ENCODE peak calls at places on chromosomes 7 and 10, in five cellular contexts. One of them, this sample, is unnamed.

GRCh38 chr10:13613519-13613918 is 26.8 kb downstream of the PRPF18 start:
- DNase-seq in activated CD4-positive, alpha-beta T cell treated with anti-CD3 and anti-CD28 coated beads, Interleukin-2, amount 50 U/mL, for 1 hour: no peak
- DNase-seq in skeletal muscle cell: no peak
- DNase-seq in progenitor cell of endocrine pancreas: no peak
- DNase-seq in GM04504: no peak
- DNase-seq in this sample: no peak

GRCh38 chr10:3424102-3424803 is 251.7 kb upstream of the PITRM1 start:
- DNase-seq in activated CD4-positive, alpha-beta T cell treated with anti-CD3 and anti-CD28 coated beads, Interleukin-2, amount 50 U/mL, for 1 hour: no peak
- DNase-seq in skeletal muscle cell: peak
- DNase-seq in progenitor cell of endocrine pancreas: no peak
- DNase-seq in GM04504: no peak
- DNase-seq in this sample: peak

GRCh38 chr10:4701016-4701415 is 125.0 kb upstream of the AKR1E2 start:
- DNase-seq in activated CD4-positive, alpha-beta T cell treated with anti-CD3 and anti-CD28 coated beads, Interleukin-2, amount 50 U/mL, for 1 hour: no peak
- DNase-seq in skeletal muscle cell: no peak
- DNase-seq in progenitor cell of endocrine pancreas: no peak
- DNase-seq in GM04504: no peak
- DNase-seq in this sample: no peak

GRCh38 chr10:102710604-102711003 is 3.6 kb downstream of the ARL3 start:
- DNase-seq in activated CD4-positive, alpha-beta T cell treated with anti-CD3 and anti-CD28 coated beads, Interleukin-2, amount 50 U/mL, for 1 hour: no peak
- DNase-seq in skeletal muscle cell: no peak
- DNase-seq in progenitor cell of endocrine pancreas: no peak
- DNase-seq in GM04504: peak
- DNase-seq in this sample: no peak

GRCh38 chr10:12510566-12510965 is 161.2 kb downstream of the CAMK1D start:
- DNase-seq in activated CD4-positive, alpha-beta T cell treated with anti-CD3 and anti-CD28 coated beads, Interleukin-2, amount 50 U/mL, for 1 hour: no peak
- DNase-seq in skeletal muscle cell: no peak
- DNase-seq in progenitor cell of endocrine pancreas: no peak
- DNase-seq in GM04504: no peak
- DNase-seq in this sample: no peak

GRCh38 chr10:47383254-47384147 is 592 bp downstream of the ZNF488 start:
- DNase-seq in activated CD4-positive, alpha-beta T cell treated with anti-CD3 and anti-CD28 coated beads, Interleukin-2, amount 50 U/mL, for 1 hour: no peak
- DNase-seq in skeletal muscle cell: no peak
- DNase-seq in progenitor cell of endocrine pancreas: peak
- DNase-seq in GM04504: no peak
- DNase-seq in this sample: no peak

GRCh38 chr7:26508917-26509316 is 217.3 kb downstream of the SNX10 start:
- DNase-seq in activated CD4-positive, alpha-beta T cell treated with anti-CD3 and anti-CD28 coated beads, Interleukin-2, amount 50 U/mL, for 1 hour: no peak
- DNase-seq in skeletal muscle cell: no peak
- DNase-seq in progenitor cell of endocrine pancreas: no peak
- DNase-seq in GM04504: no peak
- DNase-seq in this sample: no peak

GRCh38 chr10:124220971-124221355 is 127.6 kb upstream of the CHST15 start:
- DNase-seq in activated CD4-positive, alpha-beta T cell treated with anti-CD3 and anti-CD28 coated beads, Interleukin-2, amount 50 U/mL, for 1 hour: no peak
- DNase-seq in skeletal muscle cell: no peak
- DNase-seq in progenitor cell of endocrine pancreas: no peak
- DNase-seq in GM04504: no peak
- DNase-seq in this sample: peak

GRCh38 chr7:106100863-106101262 is 11.2 kb downstream of the SYPL1 start:
- DNase-seq in activated CD4-positive, alpha-beta T cell treated with anti-CD3 and anti-CD28 coated beads, Interleukin-2, amount 50 U/mL, for 1 hour: no peak
- DNase-seq in skeletal muscle cell: no peak
- DNase-seq in progenitor cell of endocrine pancreas: no peak
- DNase-seq in GM04504: no peak
- DNase-seq in this sample: no peak

GRCh38 chr10:30284860-30285594 is 64.1 kb downstream of the MTPAP start:
- DNase-seq in activated CD4-positive, alpha-beta T cell treated with anti-CD3 and anti-CD28 coated beads, Interleukin-2, amount 50 U/mL, for 1 hour: no peak
- DNase-seq in skeletal muscle cell: no peak
- DNase-seq in progenitor cell of endocrine pancreas: no peak
- DNase-seq in GM04504: peak
- DNase-seq in this sample: no peak

GRCh38 chr7:117715784-117716445 is 157.3 kb downstream of the CTTNBP2 start:
- DNase-seq in activated CD4-positive, alpha-beta T cell treated with anti-CD3 and anti-CD28 coated beads, Interleukin-2, amount 50 U/mL, for 1 hour: no peak
- DNase-seq in skeletal muscle cell: no peak
- DNase-seq in progenitor cell of endocrine pancreas: peak
- DNase-seq in GM04504: peak
- DNase-seq in this sample: no peak

GRCh38 chr7:106126170-106126938 is 14.2 kb upstream of the SYPL1 start:
- DNase-seq in activated CD4-positive, alpha-beta T cell treated with anti-CD3 and anti-CD28 coated beads, Interleukin-2, amount 50 U/mL, for 1 hour: peak
- DNase-seq in skeletal muscle cell: peak
- DNase-seq in progenitor cell of endocrine pancreas: no peak
- DNase-seq in GM04504: no peak
- DNase-seq in this sample: no peak

GRCh38 chr7:45052011-45052410 is 36.8 kb downstream of the NACAD start:
- DNase-seq in activated CD4-positive, alpha-beta T cell treated with anti-CD3 and anti-CD28 coated beads, Interleukin-2, amount 50 U/mL, for 1 hour: no peak
- DNase-seq in skeletal muscle cell: no peak
- DNase-seq in progenitor cell of endocrine pancreas: no peak
- DNase-seq in GM04504: no peak
- DNase-seq in this sample: no peak

GRCh38 chr7:137832382-137832781 is 14.4 kb downstream of the DGKI start:
- DNase-seq in activated CD4-positive, alpha-beta T cell treated with anti-CD3 and anti-CD28 coated beads, Interleukin-2, amount 50 U/mL, for 1 hour: no peak
- DNase-seq in skeletal muscle cell: no peak
- DNase-seq in progenitor cell of endocrine pancreas: no peak
- DNase-seq in GM04504: no peak
- DNase-seq in this sample: no peak

GRCh38 chr7:106767073-106767472 is 98.0 kb upstream of the PIK3CG start:
- DNase-seq in activated CD4-positive, alpha-beta T cell treated with anti-CD3 and anti-CD28 coated beads, Interleukin-2, amount 50 U/mL, for 1 hour: no peak
- DNase-seq in skeletal muscle cell: no peak
- DNase-seq in progenitor cell of endocrine pancreas: no peak
- DNase-seq in GM04504: no peak
- DNase-seq in this sample: no peak

GRCh38 chr10:77971804-77972144 is 45.2 kb upstream of the DLG5 start:
- DNase-seq in activated CD4-positive, alpha-beta T cell treated with anti-CD3 and anti-CD28 coated beads, Interleukin-2, amount 50 U/mL, for 1 hour: no peak
- DNase-seq in skeletal muscle cell: no peak
- DNase-seq in progenitor cell of endocrine pancreas: no peak
- DNase-seq in GM04504: no peak
- DNase-seq in this sample: no peak

GRCh38 chr7:98175260-98175604 is 36.0 kb upstream of the BHLHA15 start:
- DNase-seq in activated CD4-positive, alpha-beta T cell treated with anti-CD3 and anti-CD28 coated beads, Interleukin-2, amount 50 U/mL, for 1 hour: no peak
- DNase-seq in skeletal muscle cell: no peak
- DNase-seq in progenitor cell of endocrine pancreas: no peak
- DNase-seq in GM04504: no peak
- DNase-seq in this sample: no peak

GRCh38 chr7:18361756-18362155 is 133.8 kb upstream of the HDAC9 start:
- DNase-seq in activated CD4-positive, alpha-beta T cell treated with anti-CD3 and anti-CD28 coated beads, Interleukin-2, amount 50 U/mL, for 1 hour: no peak
- DNase-seq in skeletal muscle cell: peak
- DNase-seq in progenitor cell of endocrine pancreas: no peak
- DNase-seq in GM04504: no peak
- DNase-seq in this sample: no peak

GRCh38 chr10:59892697-59893096 is 13.7 kb downstream of the CCDC6 start:
- DNase-seq in activated CD4-positive, alpha-beta T cell treated with anti-CD3 and anti-CD28 coated beads, Interleukin-2, amount 50 U/mL, for 1 hour: no peak
- DNase-seq in skeletal muscle cell: no peak
- DNase-seq in progenitor cell of endocrine pancreas: no peak
- DNase-seq in GM04504: no peak
- DNase-seq in this sample: no peak

GRCh38 chr10:96419351-96419750 is 60.5 kb upstream of the OPALIN start:
- DNase-seq in activated CD4-positive, alpha-beta T cell treated with anti-CD3 and anti-CD28 coated beads, Interleukin-2, amount 50 U/mL, for 1 hour: no peak
- DNase-seq in skeletal muscle cell: no peak
- DNase-seq in progenitor cell of endocrine pancreas: no peak
- DNase-seq in GM04504: no peak
- DNase-seq in this sample: no peak

GRCh38 chr7:159027803-159028455 is 116.7 kb downstream of the VIPR2 start:
- DNase-seq in activated CD4-positive, alpha-beta T cell treated with anti-CD3 and anti-CD28 coated beads, Interleukin-2, amount 50 U/mL, for 1 hour: no peak
- DNase-seq in skeletal muscle cell: no peak
- DNase-seq in progenitor cell of endocrine pancreas: no peak
- DNase-seq in GM04504: no peak
- DNase-seq in this sample: no peak

GRCh38 chr10:99365761-99366160 is 36.6 kb downstream of the CNNM1 start:
- DNase-seq in activated CD4-positive, alpha-beta T cell treated with anti-CD3 and anti-CD28 coated beads, Interleukin-2, amount 50 U/mL, for 1 hour: no peak
- DNase-seq in skeletal muscle cell: no peak
- DNase-seq in progenitor cell of endocrine pancreas: no peak
- DNase-seq in GM04504: no peak
- DNase-seq in this sample: no peak

GRCh38 chr7:122886357-122887081 is at the start of gene CADPS2:
- DNase-seq in activated CD4-positive, alpha-beta T cell treated with anti-CD3 and anti-CD28 coated beads, Interleukin-2, amount 50 U/mL, for 1 hour: no peak
- DNase-seq in skeletal muscle cell: peak
- DNase-seq in progenitor cell of endocrine pancreas: peak
- DNase-seq in GM04504: peak
- DNase-seq in this sample: peak

GRCh38 chr7:16528520-16528919 is 1.9 kb downstream of the LRRC72 start:
- DNase-seq in activated CD4-positive, alpha-beta T cell treated with anti-CD3 and anti-CD28 coated beads, Interleukin-2, amount 50 U/mL, for 1 hour: no peak
- DNase-seq in skeletal muscle cell: peak
- DNase-seq in progenitor cell of endocrine pancreas: no peak
- DNase-seq in GM04504: no peak
- DNase-seq in this sample: no peak

GRCh38 chr10:104862-105565 is 30.2 kb upstream of the ZMYND11 start:
- DNase-seq in activated CD4-positive, alpha-beta T cell treated with anti-CD3 and anti-CD28 coated beads, Interleukin-2, amount 50 U/mL, for 1 hour: no peak
- DNase-seq in skeletal muscle cell: no peak
- DNase-seq in progenitor cell of endocrine pancreas: no peak
- DNase-seq in GM04504: no peak
- DNase-seq in this sample: no peak

GRCh38 chr10:121678631-121679174 is 80.5 kb upstream of the FGFR2 start:
- DNase-seq in activated CD4-positive, alpha-beta T cell treated with anti-CD3 and anti-CD28 coated beads, Interleukin-2, amount 50 U/mL, for 1 hour: no peak
- DNase-seq in skeletal muscle cell: no peak
- DNase-seq in progenitor cell of endocrine pancreas: no peak
- DNase-seq in GM04504: no peak
- DNase-seq in this sample: no peak

This sample was measured in psoas muscle.